ENCODE peak calls at places on chromosomes 12 and 14, in four cellular contexts. One of them, this sample, is unnamed.

GRCh38 chr14:98140862-98141261 is 1131.1 kb downstream of the BCL11B start:
- DNase-seq in HCT116: no peak
- DNase-seq in mucosa of descending colon: no peak
- DNase-seq in stomach: no peak
- DNase-seq in this sample: no peak

GRCh38 chr12:101204598-101205304 is 5.3 kb downstream of the SLC5A8 start:
- DNase-seq in stomach: no peak
- DNase-seq in mucosa of descending colon: no peak
- DNase-seq in HCT116: no peak
- DNase-seq in this sample: no peak

GRCh38 chr14:96634896-96635295 is 132.7 kb downstream of the PAPOLA start:
- DNase-seq in HCT116: no peak
- DNase-seq in stomach: no peak
- DNase-seq in mucosa of descending colon: no peak
- DNase-seq in this sample: no peak

GRCh38 chr12:119593578-119594398 is at the start of gene TMEM233:
- DNase-seq in HCT116: no peak
- DNase-seq in stomach: no peak
- DNase-seq in mucosa of descending colon: peak; percentile 51
- DNase-seq in this sample: peak; percentile 18

GRCh38 chr12:124609041-124609984 is 41.9 kb upstream of the NCOR2 start:
- DNase-seq in HCT116: peak; percentile 64
- DNase-seq in mucosa of descending colon: peak; percentile 98
- DNase-seq in stomach: peak; percentile 99
- DNase-seq in this sample: peak; percentile 68

GRCh38 chr12:95480230-95480629 is 6.3 kb downstream of the METAP2 start:
- DNase-seq in stomach: no peak
- DNase-seq in mucosa of descending colon: no peak
- DNase-seq in HCT116: no peak
- DNase-seq in this sample: no peak

GRCh38 chr14:33657478-33657877 is 293.4 kb downstream of the EGLN3 start:
- DNase-seq in HCT116: no peak
- DNase-seq in mucosa of descending colon: no peak
- DNase-seq in stomach: no peak
- DNase-seq in this sample: no peak

GRCh38 chr12:130357241-130357640 is 19.6 kb downstream of the PIWIL1 start:
- DNase-seq in stomach: no peak
- DNase-seq in HCT116: no peak
- DNase-seq in mucosa of descending colon: no peak
- DNase-seq in this sample: no peak

GRCh38 chr14:102221026-102221425 is 81.3 kb downstream of the WDR20 start:
- DNase-seq in HCT116: no peak
- DNase-seq in mucosa of descending colon: no peak
- DNase-seq in stomach: no peak
- DNase-seq in this sample: no peak

GRCh38 chr14:68950111-68950510 is 29.0 kb downstream of the ACTN1 start:
- DNase-seq in mucosa of descending colon: no peak
- DNase-seq in HCT116: no peak
- DNase-seq in stomach: no peak
- DNase-seq in this sample: no peak

GRCh38 chr14:80906336-80906735 is 35.2 kb downstream of the CEP128 start:
- DNase-seq in stomach: no peak
- DNase-seq in mucosa of descending colon: no peak
- DNase-seq in HCT116: no peak
- DNase-seq in this sample: no peak

GRCh38 chr14:95862243-95862642 is 14.4 kb upstream of the TUNAR start:
- DNase-seq in mucosa of descending colon: no peak
- DNase-seq in stomach: no peak
- DNase-seq in HCT116: no peak
- DNase-seq in this sample: no peak

GRCh38 chr14:69715725-69716482 is 51.0 kb upstream of the SRSF5 start:
- DNase-seq in HCT116: no peak
- DNase-seq in stomach: peak; percentile 73
- DNase-seq in mucosa of descending colon: peak; percentile 53
- DNase-seq in this sample: no peak

GRCh38 chr14:23034498-23035302 is at the start of gene PSMB5:
- DNase-seq in stomach: peak; percentile 91
- DNase-seq in HCT116: peak; percentile 98
- DNase-seq in mucosa of descending colon: peak; percentile 91
- DNase-seq in this sample: peak; percentile 91

GRCh38 chr12:90978117-90978770 is 23.3 kb upstream of the CCER1 start:
- DNase-seq in stomach: no peak
- DNase-seq in mucosa of descending colon: no peak
- DNase-seq in HCT116: peak; percentile 43
- DNase-seq in this sample: no peak

GRCh38 chr14:67820428-67820881 is 876 bp downstream of the RAD51B start:
- DNase-seq in stomach: no peak
- DNase-seq in mucosa of descending colon: no peak
- DNase-seq in HCT116: no peak
- DNase-seq in this sample: no peak

GRCh38 chr14:60665178-60665555 is 15.9 kb upstream of the SIX1 start:
- DNase-seq in mucosa of descending colon: no peak
- DNase-seq in stomach: no peak
- DNase-seq in HCT116: no peak
- DNase-seq in this sample: no peak

GRCh38 chr12:46389130-46389616 is 16.6 kb upstream of the SLC38A2 start:
- DNase-seq in HCT116: no peak
- DNase-seq in mucosa of descending colon: no peak
- DNase-seq in stomach: no peak
- DNase-seq in this sample: no peak

GRCh38 chr12:9960613-9961012 is 10.6 kb upstream of the CLEC12A start:
- DNase-seq in HCT116: no peak
- DNase-seq in stomach: no peak
- DNase-seq in mucosa of descending colon: no peak
- DNase-seq in this sample: no peak

GRCh38 chr12:26255893-26256645 is 60.7 kb downstream of the SSPN start:
- DNase-seq in HCT116: no peak
- DNase-seq in mucosa of descending colon: no peak
- DNase-seq in stomach: no peak
- DNase-seq in this sample: no peak

GRCh38 chr14:97523936-97524335 is 726.8 kb downstream of the VRK1 start:
- DNase-seq in mucosa of descending colon: no peak
- DNase-seq in HCT116: peak; percentile 36
- DNase-seq in stomach: no peak
- DNase-seq in this sample: no peak

GRCh38 chr12:91432079-91432478 is 249.5 kb upstream of the DCN start:
- DNase-seq in stomach: no peak
- DNase-seq in HCT116: no peak
- DNase-seq in mucosa of descending colon: no peak
- DNase-seq in this sample: no peak

GRCh38 chr12:2284321-2284813 is 231.6 kb downstream of the CACNA1C start:
- DNase-seq in HCT116: no peak
- DNase-seq in mucosa of descending colon: no peak
- DNase-seq in stomach: no peak
- DNase-seq in this sample: no peak

GRCh38 chr12:121719926-121720414 is 7.4 kb downstream of the TMEM120B start:
- DNase-seq in stomach: no peak
- DNase-seq in mucosa of descending colon: no peak
- DNase-seq in HCT116: no peak
- DNase-seq in this sample: no peak

GRCh38 chr12:52798671-52799497 is 3.0 kb upstream of the KRT3 start:
- DNase-seq in mucosa of descending colon: no peak
- DNase-seq in HCT116: peak; percentile 31
- DNase-seq in stomach: no peak
- DNase-seq in this sample: no peak

GRCh38 chr12:67772276-67773169 is 124.0 kb downstream of the DYRK2 start:
- DNase-seq in stomach: no peak
- DNase-seq in mucosa of descending colon: no peak
- DNase-seq in HCT116: no peak
- DNase-seq in this sample: no peak

GRCh38 chr12:102169922-102170698 is 27.5 kb downstream of the PMCH start:
- DNase-seq in mucosa of descending colon: no peak
- DNase-seq in HCT116: peak; percentile 4
- DNase-seq in stomach: no peak
- DNase-seq in this sample: no peak

GRCh38 chr12:87728936-87729593 is 300.1 kb downstream of the C12orf50 start:
- DNase-seq in HCT116: no peak
- DNase-seq in mucosa of descending colon: no peak
- DNase-seq in stomach: no peak
- DNase-seq in this sample: no peak

GRCh38 chr12:51482808-51483532 is 58.3 kb downstream of the SLC4A8 start:
- DNase-seq in HCT116: no peak
- DNase-seq in mucosa of descending colon: no peak
- DNase-seq in stomach: no peak
- DNase-seq in this sample: no peak
- TF ChIP-seq CTCF in HCT116: no peak
- TF ChIP-seq CTCF in mucosa of descending colon: no peak
- TF ChIP-seq CTCF in stomach: no peak
- TF ChIP-seq CTCF in this sample: no peak

GRCh38 chr12:6321905-6322304 is 11.4 kb downstream of the PLEKHG6 start:
- DNase-seq in stomach: no peak
- DNase-seq in mucosa of descending colon: no peak
- DNase-seq in HCT116: no peak
- DNase-seq in this sample: peak; percentile 49

GRCh38 chr12:6323340-6323994 is 13.0 kb downstream of the PLEKHG6 start:
- DNase-seq in stomach: peak; percentile 42
- DNase-seq in HCT116: peak; percentile 70
- DNase-seq in mucosa of descending colon: no peak
- DNase-seq in this sample: no peak

GRCh38 chr12:6322969-6323339 is 12.5 kb downstream of the PLEKHG6 start:
- DNase-seq in HCT116: no peak
- DNase-seq in mucosa of descending colon: no peak
- DNase-seq in stomach: no peak
- DNase-seq in this sample: no peak

GRCh38 chr12:6323995-6324711 is 13.7 kb downstream of the PLEKHG6 start:
- DNase-seq in HCT116: no peak
- DNase-seq in stomach: no peak
- DNase-seq in mucosa of descending colon: no peak
- DNase-seq in this sample: no peak

GRCh38 chr12:6322352-6322751 is 11.9 kb downstream of the PLEKHG6 start:
- DNase-seq in mucosa of descending colon: no peak
- DNase-seq in HCT116: no peak
- DNase-seq in stomach: no peak
- DNase-seq in this sample: no peak
- H3K4me1 ChIP-seq in mucosa of descending colon: peaks cover 17% of the 10 kb centered on the region
- H3K4me1 ChIP-seq in HCT116: peaks cover 12% of the 10 kb centered on the region
- H3K4me1 ChIP-seq in stomach: peaks cover 57% of the 10 kb centered on the region
- H3K4me1 ChIP-seq in this sample: peaks cover 39% of the 10 kb centered on the region

GRCh38 chr12:65829716-65830115 is 5.4 kb downstream of the HMGA2 start:
- DNase-seq in HCT116: no peak
- DNase-seq in mucosa of descending colon: no peak
- DNase-seq in stomach: no peak
- DNase-seq in this sample: no peak
- H3K4me3 ChIP-seq in HCT116: peak overlapping the region; percentile 83
- H3K4me3 ChIP-seq in mucosa of descending colon: no peak overlapping the region
- H3K4me3 ChIP-seq in stomach: no peak overlapping the region
- H3K4me3 ChIP-seq in this sample: no peak overlapping the region

DNA sequence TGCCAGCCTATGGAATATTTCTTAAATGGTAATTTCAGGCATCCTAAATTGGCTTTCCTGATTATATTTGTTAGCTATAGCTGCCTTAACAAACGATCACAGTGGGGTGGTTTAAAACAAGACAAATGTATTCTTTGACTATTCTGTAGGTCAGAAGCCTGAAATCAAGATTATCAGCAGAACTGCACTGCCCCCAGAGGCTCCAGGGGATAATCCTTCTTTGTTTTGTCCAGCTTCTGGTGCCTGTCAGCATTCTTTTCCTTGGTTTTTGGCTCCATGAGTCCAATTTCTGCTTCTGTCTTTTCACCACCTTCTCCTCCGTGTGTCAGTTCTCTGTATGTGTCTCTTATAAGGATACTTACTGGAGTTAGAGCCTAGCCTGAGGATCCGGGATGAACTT is 1282.2 kb upstream of the USP15 start:
- DNase-seq in HCT116: no peak
- DNase-seq in mucosa of descending colon: no peak
- DNase-seq in stomach: no peak
- DNase-seq in this sample: no peak
- TF ChIP-seq CTCF in HCT116: peak; percentile 53
- TF ChIP-seq CTCF in mucosa of descending colon: no peak
- TF ChIP-seq CTCF in stomach: no peak
- TF ChIP-seq CTCF in this sample: peak; percentile 37

GRCh38 chr12:11834104-11834812 is 184.8 kb downstream of the ETV6 start:
- DNase-seq in mucosa of descending colon: no peak
- DNase-seq in HCT116: no peak
- DNase-seq in stomach: no peak
- DNase-seq in this sample: no peak
- H3K4me1 ChIP-seq in mucosa of descending colon: peaks cover 38% of the 10 kb centered on the region
- H3K4me1 ChIP-seq in HCT116: no peaks in the 10 kb centered on the region
- H3K4me1 ChIP-seq in stomach: peaks cover 85% of the 10 kb centered on the region
- H3K4me1 ChIP-seq in this sample: peaks cover 4% of the 10 kb centered on the region

DNA sequence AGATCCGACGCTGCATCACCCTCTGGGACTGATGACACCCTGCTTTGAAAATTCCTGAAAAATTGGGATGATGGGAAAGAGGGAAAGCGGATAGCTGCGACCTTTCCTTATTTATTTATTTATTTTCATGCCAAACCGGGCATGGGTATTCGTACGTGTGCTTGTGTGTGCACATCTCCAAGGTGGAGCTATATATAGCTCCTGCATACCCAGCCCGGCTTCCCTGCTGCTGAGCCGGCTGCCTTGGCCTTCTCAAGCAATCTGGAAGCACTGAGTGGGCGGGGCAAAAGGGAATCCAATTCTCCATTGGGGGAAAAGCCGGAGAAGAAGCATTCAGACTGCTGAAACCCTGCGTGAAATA is 1.2 kb downstream of the CNTN1 start:
- DNase-seq in stomach: no peak
- DNase-seq in HCT116: peak; percentile 27
- DNase-seq in mucosa of descending colon: no peak
- DNase-seq in this sample: no peak
- H3K4me3 ChIP-seq in stomach: peak overlapping the region; percentile 49
- H3K4me3 ChIP-seq in HCT116: peak overlapping the region; percentile 51
- H3K4me3 ChIP-seq in mucosa of descending colon: no peak overlapping the region
- H3K4me3 ChIP-seq in this sample: no peak overlapping the region

GRCh38 chr14:76918176-76918750 is 92.1 kb downstream of the LRRC74A start:
- DNase-seq in HCT116: no peak
- DNase-seq in mucosa of descending colon: peak; percentile 70
- DNase-seq in stomach: peak; percentile 57
- DNase-seq in this sample: peak; percentile 44
- TF ChIP-seq CTCF in HCT116: no peak
- TF ChIP-seq CTCF in mucosa of descending colon: no peak
- TF ChIP-seq CTCF in stomach: no peak
- TF ChIP-seq CTCF in this sample: no peak